ENCODE peak calls at places on chromosomes 16 and 17, in seven cellular contexts. X is K562, M is sigmoid colon, L is cardiac muscle cell, T is HFF-Myc, D is HL-60, J is cardiac fibroblast. I is an unnamed sample.

GRCh38 chr16:14487579-14487978 is 142.5 kb downstream of the PARN start:
- DNase-seq in X (no peak), M (no peak), L (no peak), T (no peak), D (peak; percentile 16), J (no peak), I (no peak)

GRCh38 chr17:1762906-1763829 is 1.3 kb downstream of the SERPINF1 start:
- DNase-seq in X (peak; percentile 74), M (peak; percentile 87), L (no peak), T (peak; percentile 84), D (no peak), J (peak; percentile 58), I (no peak)

GRCh38 chr16:71467810-71468209 is 5.8 kb upstream of the ZNF23 start:
- DNase-seq in X (peak; percentile 84), M (no peak), L (peak; percentile 81), T (no peak), D (no peak), J (peak; percentile 42), I (no peak)

GRCh38 chr17:48961516-48962233 is 6.7 kb downstream of the GIP start:
- DNase-seq in X (peak; percentile 83), M (no peak), L (peak; percentile 42), T (no peak), D (no peak), J (peak; percentile 68), I (no peak)

GRCh38 chr17:78484300-78485159 is 92.7 kb downstream of the DNAH17 start:
- DNase-seq in X (peak; percentile 98), M (no peak), L (peak; percentile 32), T (no peak), D (no peak), J (peak; percentile 7), I (no peak)

GRCh38 chr17:40362696-40363479 is 1.6 kb downstream of the GJD3 start:
- DNase-seq in X (peak; percentile 91), M (peak; percentile 79), L (peak; percentile 89), T (no peak), D (peak; percentile 87), J (peak; percentile 76), I (no peak)

GRCh38 chr16:83623091-83623730 is 184.6 kb upstream of the HSBP1 start:
- DNase-seq in X (no peak), M (no peak), L (no peak), T (no peak), D (no peak), J (no peak), I (no peak)

GRCh38 chr17:56142325-56142724 is 10.9 kb upstream of the ANKFN1 start:
- DNase-seq in X (no peak), M (no peak), L (no peak), T (no peak), D (no peak), J (peak; percentile 68), I (no peak)

GRCh38 chr16:75000481-75001081 is 1.8 kb downstream of the ZNRF1 start:
- DNase-seq in X (no peak), M (no peak), L (peak; percentile 29), T (no peak), D (peak; percentile 10), J (peak; percentile 46), I (no peak)

GRCh38 chr16:75256871-75257343 is 5.5 kb upstream of the BCAR1 start:
- DNase-seq in X (peak; percentile 61), M (peak; percentile 75), L (no peak), T (no peak), D (no peak), J (peak; percentile 39), I (no peak)

GRCh38 chr16:58114827-58115825 is 14.1 kb downstream of the CFAP20 start:
- DNase-seq in X (no peak), M (no peak), L (no peak), T (no peak), D (no peak), J (peak; percentile 68), I (no peak)

GRCh38 chr17:16486373-16487250 is 5.4 kb downstream of the LRRC75A start:
- DNase-seq in X (no peak), M (peak; percentile 95), L (peak; percentile 41), T (peak; percentile 27), D (no peak), J (peak; percentile 60), I (no peak)

GRCh38 chr16:15457958-15458357 is 23.6 kb downstream of the BMERB1 start:
- DNase-seq in X (no peak), M (no peak), L (no peak), T (no peak), D (no peak), J (no peak), I (no peak)

GRCh38 chr16:70430667-70431536 is 8.0 kb downstream of the ST3GAL2 start:
- DNase-seq in X (peak; percentile 75), M (no peak), L (no peak), T (no peak), D (peak; percentile 87), J (no peak), I (peak; percentile 95)

GRCh38 chr17:64661731-64661980 is 451 bp downstream of the SMURF2 start:
- DNase-seq in X (no peak), M (no peak), L (no peak), T (no peak), D (no peak), J (no peak), I (no peak)

GRCh38 chr17:43754947-43755346 is 3.6 kb downstream of the SOST start:
- DNase-seq in X (no peak), M (peak; percentile 46), L (no peak), T (no peak), D (no peak), J (no peak), I (no peak)

DNA sequence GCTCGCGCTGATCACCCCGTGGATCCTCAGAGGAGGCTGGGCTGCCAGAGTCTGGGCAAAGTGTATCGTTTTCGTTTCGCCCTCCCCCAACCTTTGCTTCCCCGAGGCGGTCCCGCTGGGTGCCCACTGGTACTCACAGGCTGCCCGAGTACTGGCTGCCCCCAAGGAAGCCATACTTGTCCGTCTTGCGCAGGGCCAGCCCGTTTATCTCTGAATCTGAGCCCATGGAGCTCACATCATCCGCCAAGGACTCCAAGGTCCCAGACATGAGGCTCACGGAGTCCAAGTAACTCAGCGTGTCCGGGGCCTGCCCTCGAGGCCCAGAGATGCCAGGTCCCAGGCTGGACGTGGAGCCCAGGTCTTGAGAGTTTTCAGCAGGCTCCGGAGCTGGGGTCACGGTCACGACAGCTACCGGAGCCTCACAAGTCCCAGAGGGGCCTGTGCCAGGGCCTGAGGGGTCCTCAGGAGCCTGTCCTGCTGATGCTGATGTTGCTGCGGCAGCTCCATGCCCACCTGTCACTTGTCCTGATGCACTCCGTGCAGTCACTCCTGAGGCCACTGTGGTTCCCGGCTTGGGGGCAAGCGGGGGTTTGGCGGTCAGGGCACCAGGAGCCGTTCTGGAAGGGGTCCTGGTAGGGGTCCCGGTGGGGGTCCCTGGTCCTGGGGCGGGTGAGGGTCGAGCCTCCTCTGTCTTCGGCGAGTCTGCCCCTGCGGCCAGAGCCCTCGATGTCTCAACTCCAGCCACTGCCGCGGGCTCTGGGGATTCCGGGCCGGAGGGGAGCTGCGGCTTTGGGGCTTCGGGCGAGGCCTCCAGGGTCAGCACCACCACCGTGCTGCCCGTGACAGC is 980 bp downstream of the TBC1D10B start:
- DNase-seq in X (peak; percentile 8), M (peak; percentile 75), L (peak; percentile 47), T (no peak), D (no peak), J (peak; percentile 23), I (no peak)
- H3K4me3 ChIP-seq in X (peak overlapping the region; percentile 74), M (peak overlapping the region; percentile 62), L (peak overlapping the region; percentile 91), T (peak overlapping the region; percentile 88), D (peak overlapping the region; percentile 94), J (peak overlapping the region; percentile 87), I (peak overlapping the region; percentile 85)

DNA sequence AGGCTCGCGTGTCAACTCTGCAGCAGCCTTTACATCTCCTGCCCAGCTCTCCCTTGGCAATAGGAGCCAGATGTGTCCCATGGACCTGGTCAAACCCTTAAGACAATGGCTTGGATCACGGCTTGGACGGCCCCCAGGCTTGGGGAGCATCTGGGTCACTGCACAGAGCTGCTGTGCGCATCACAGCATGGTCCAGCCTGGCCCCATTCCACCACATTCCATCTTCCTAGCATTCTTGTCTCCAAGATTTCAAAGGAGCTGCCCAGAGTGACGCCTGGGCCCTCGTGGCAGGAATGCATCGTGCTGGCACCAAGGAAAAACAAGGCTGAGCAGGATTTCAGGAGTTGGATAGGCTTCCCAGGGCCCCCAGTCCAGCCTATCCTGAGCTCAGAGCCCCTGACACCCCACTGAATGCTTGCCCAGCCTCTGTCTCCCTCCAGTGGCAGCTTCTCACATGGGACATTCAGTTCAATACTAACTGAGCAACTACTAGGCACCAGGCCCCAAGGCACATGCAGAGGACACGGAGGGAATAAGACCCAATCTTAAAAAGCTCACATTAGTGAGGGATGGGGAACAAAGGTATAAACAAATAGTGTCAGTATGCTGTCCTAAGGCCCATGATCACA is 34.3 kb downstream of the TK2 start:
- DNase-seq in X (peak; percentile 61), M (peak; percentile 67), L (no peak), T (no peak), D (peak; percentile 66), J (peak; percentile 66), I (no peak)
- TF ChIP-seq CTCF in X (peak; percentile 58), M (no peak), L (peak; percentile 60), T (peak; percentile 55), D (peak; percentile 21), J (peak; percentile 63), I (peak; percentile 45)

DNA sequence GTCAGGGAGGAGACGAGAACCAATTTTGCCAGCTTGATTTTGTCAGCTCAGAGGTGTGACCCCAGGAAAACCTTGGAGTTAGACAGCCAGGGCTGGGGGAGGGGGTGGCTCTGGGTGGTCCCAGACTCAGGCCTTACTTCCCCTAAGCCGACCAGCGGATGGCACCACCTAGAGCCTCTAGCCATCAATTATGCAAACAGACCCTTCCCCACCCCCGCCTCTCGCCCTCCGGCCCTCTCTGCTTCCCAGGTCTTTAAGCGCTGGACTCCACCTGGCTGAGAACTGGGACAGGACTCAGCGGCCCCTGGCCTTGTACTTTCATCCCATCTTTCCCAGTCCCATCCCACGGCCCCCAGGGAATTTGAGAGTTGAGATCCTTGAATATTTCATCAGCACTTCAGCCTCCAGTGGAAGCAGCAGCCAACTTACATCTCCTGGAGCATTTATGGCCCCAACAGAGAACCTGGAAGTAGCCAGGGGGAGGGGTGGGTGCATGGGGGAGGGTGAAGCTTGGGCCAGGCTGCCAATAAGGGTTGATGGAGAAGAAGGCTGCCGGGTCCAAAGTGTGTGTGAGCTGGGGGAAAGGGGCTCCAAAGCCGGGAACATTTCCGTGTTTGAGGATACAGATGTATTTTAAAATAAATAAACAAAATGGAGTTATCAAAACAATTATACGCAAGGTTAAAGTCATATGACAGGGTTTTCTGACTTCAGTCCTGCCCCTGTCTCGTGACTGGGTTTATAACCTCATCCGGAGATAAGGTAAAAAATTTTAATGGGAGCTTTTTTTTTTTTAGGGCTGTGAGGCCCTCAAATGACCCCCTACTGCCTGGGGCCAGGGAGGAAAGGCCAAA is 7.5 kb upstream of the JUP start:
- DNase-seq in X (no peak), M (no peak), L (peak; percentile 67), T (no peak), D (no peak), J (no peak), I (no peak)
- H3K4me3 ChIP-seq in X (peak overlapping the region; percentile 23), M (no peak overlapping the region), L (peak overlapping the region; percentile 20), T (no peak overlapping the region), D (no peak overlapping the region), J (no peak overlapping the region), I (no peak overlapping the region)

DNA sequence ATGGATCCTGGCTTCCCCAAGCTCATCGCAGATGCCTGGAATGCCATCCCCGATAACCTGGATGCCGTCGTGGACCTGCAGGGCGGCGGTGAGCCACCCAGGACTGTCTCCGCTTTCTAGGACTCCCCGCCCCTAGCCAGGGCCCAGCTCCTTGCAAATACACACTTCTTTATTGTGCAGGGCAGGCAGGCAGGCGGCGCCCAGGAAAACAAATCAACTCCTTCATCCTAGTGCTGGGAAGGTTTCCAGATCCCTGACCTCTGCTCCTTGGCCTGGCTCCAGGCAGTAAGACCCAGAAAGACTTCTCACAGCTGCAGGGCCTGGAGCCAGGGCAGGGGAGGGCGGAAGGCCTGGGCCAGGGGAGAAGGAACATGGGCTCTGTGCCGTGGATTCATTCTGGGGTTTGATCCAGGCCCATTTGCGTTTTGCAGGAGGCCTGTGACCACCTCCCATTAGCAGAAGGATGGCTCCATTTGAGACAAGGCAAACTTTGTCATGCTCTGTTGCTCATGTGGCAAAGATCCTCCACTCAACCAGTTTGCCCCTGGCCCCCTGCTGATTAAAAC is 6.0 kb upstream of the LPCAT2 start:
- DNase-seq in X (no peak), M (peak; percentile 95), L (peak; percentile 78), T (peak; percentile 78), D (no peak), J (peak; percentile 93), I (no peak)
- TF ChIP-seq CTCF in X (no peak), M (no peak), L (peak; percentile 34), T (no peak), D (no peak), J (no peak), I (no peak)

I was measured in GM12864.